ENCODE peak calls at places on chromosomes 4 and X, in seven cellular contexts. Z, Q, N, U, T, D and B are unnamed samples.
A peak's percentile ranks its signal among the peaks of the same experiment; 100 is the strongest.

GRCh38 chr4:164261831-164262230 is 492.1 kb upstream of the SMIM31 start:
- DNase-seq in T (no peak), Q (no peak), N (no peak), U (no peak), D (no peak), Z (no peak), B (no peak)

GRCh38 chr4:7196731-7197130 is 4.4 kb downstream of the SORCS2 start:
- DNase-seq in Z (no peak), Q (no peak), D (peak; percentile 59), U (no peak), N (no peak), T (peak; percentile 52), B (no peak)

GRCh38 chrX:33183366-33183765 is 28.0 kb downstream of the DMD start:
- DNase-seq in Q (peak; percentile 54), N (no peak), T (peak; percentile 23), U (peak; percentile 82), D (no peak), Z (no peak), B (no peak)

GRCh38 chrX:83906921-83907320 is 46.0 kb downstream of the CYLC1 start:
- DNase-seq in D (peak; percentile 35), Q (no peak), N (no peak), U (no peak), Z (no peak), T (no peak), B (no peak)

GRCh38 chr4:182881928-182882327 is 35.3 kb downstream of the DCTD start:
- DNase-seq in U (no peak), Z (no peak), D (no peak), N (no peak), T (no peak), Q (no peak), B (no peak)

GRCh38 chr4:152540293-152540674 is 4.4 kb upstream of the FBXW7 start:
- DNase-seq in Q (no peak), D (no peak), N (no peak), T (no peak), U (no peak), Z (no peak), B (no peak)

GRCh38 chr4:127055349-127055748 is 577.4 kb upstream of the INTU start:
- DNase-seq in U (peak; percentile 70), T (peak; percentile 65), N (peak; percentile 66), Q (peak; percentile 35), Z (peak; percentile 22), D (peak; percentile 31), B (no peak)

GRCh38 chr4:14920759-14921313 is 81.4 kb upstream of the CPEB2 start:
- DNase-seq in Q (no peak), N (no peak), U (no peak), Z (no peak), D (no peak), T (no peak), B (no peak)

GRCh38 chr4:6594826-6595355 is 19.9 kb downstream of the MAN2B2 start:
- DNase-seq in Q (no peak), T (peak; percentile 34), U (peak; percentile 43), D (peak; percentile 25), Z (peak; percentile 41), N (no peak), B (no peak)

GRCh38 chr4:84750260-84750955 is 167.5 kb downstream of the CDS1 start:
- DNase-seq in D (peak; percentile 61), N (no peak), Z (peak; percentile 21), T (peak; percentile 17), U (peak; percentile 65), Q (peak; percentile 73), B (peak; percentile 23)

GRCh38 chr4:134762053-134762452 is 560.5 kb upstream of the PABPC4L start:
- DNase-seq in T (no peak), Q (no peak), N (no peak), Z (no peak), U (no peak), D (no peak), B (no peak)

GRCh38 chr4:93658443-93658842 is 170.1 kb upstream of the ATOH1 start:
- DNase-seq in U (peak; percentile 19), Z (no peak), T (no peak), D (peak; percentile 19), N (no peak), Q (no peak), B (no peak)

GRCh38 chrX:32673193-32673592 is 538.2 kb downstream of the DMD start:
- DNase-seq in U (peak; percentile 7), N (no peak), T (no peak), Z (no peak), D (peak; percentile 2), Q (peak; percentile 5), B (no peak)

GRCh38 chr4:78693777-78694456 is 82.2 kb upstream of the BMP2K start:
- DNase-seq in Q (peak; percentile 28), N (no peak), U (no peak), Z (peak; percentile 54), T (no peak), D (no peak), B (no peak)

GRCh38 chr4:89298160-89298559 is 9.4 kb downstream of the GPRIN3 start:
- DNase-seq in Q (no peak), D (no peak), N (no peak), U (no peak), T (no peak), Z (no peak), B (no peak)

GRCh38 chr4:153248641-153249198 is 44.5 kb downstream of the TRIM2 start:
- DNase-seq in D (no peak), Q (no peak), U (no peak), Z (no peak), N (no peak), T (no peak), B (no peak)

GRCh38 chr4:21716526-21716925 is 232.0 kb downstream of the KCNIP4 start:
- DNase-seq in D (no peak), T (no peak), N (peak; percentile 45), Q (no peak), U (no peak), Z (no peak), B (no peak)

DNA sequence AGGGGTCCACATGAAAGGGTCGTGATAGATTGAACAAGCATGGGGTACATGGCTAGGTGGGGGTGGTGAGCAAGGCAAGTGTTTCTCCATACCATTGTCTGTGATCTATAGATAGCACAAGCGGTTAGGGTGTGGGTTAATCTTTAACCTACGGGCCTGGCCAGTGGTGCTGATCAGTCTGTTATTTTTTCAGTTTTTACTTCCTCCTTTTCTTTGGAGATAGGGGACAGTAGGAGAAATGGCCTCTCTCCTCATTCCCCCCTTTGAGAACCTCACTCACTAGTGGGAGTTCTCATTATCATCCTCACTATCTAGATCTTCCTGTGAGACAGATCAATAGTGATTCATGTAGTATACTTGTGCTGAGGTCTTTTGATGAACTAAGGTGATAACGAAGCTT is 16.2 kb upstream of the GPKOW start:
- DNase-seq in D (no peak), N (no peak), Q (no peak), U (no peak), Z (no peak), T (peak; percentile 8), B (no peak)
- H3K4me3 ChIP-seq in D (no peak overlapping the region), N (no peak overlapping the region), Q (no peak overlapping the region), U (no peak overlapping the region), Z (no peak overlapping the region), T (no peak overlapping the region), B (no peak overlapping the region)

DNA sequence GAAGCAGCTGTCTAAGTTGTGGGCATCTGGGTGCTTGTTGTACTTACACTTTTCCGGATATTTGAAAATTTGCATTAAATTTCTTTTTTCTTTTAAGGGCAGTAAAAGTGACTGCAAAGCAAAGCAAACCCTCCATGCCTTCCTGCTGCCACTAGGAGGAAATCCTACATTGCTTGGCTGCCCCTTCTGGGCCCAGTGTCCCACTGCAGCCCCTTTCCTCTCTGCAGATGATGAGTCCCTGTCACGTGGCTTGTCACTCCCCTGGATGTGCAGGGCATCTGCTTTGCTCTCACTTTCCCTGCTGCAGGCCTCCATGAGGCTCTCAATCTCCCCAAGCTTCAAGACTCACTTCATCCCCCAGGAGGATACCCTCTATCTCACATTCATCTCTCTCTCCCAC is 12.7 kb downstream of the TSR2 start:
- DNase-seq in D (peak; percentile 9), U (peak; percentile 8), Z (no peak), Q (peak; percentile 20), T (no peak), N (no peak), B (no peak)
- TF ChIP-seq CTCF in D (peak; percentile 38), U (peak; percentile 35), Z (peak; percentile 14), Q (peak; percentile 35), T (no peak), N (peak; percentile 34), B (peak; percentile 30)

DNA sequence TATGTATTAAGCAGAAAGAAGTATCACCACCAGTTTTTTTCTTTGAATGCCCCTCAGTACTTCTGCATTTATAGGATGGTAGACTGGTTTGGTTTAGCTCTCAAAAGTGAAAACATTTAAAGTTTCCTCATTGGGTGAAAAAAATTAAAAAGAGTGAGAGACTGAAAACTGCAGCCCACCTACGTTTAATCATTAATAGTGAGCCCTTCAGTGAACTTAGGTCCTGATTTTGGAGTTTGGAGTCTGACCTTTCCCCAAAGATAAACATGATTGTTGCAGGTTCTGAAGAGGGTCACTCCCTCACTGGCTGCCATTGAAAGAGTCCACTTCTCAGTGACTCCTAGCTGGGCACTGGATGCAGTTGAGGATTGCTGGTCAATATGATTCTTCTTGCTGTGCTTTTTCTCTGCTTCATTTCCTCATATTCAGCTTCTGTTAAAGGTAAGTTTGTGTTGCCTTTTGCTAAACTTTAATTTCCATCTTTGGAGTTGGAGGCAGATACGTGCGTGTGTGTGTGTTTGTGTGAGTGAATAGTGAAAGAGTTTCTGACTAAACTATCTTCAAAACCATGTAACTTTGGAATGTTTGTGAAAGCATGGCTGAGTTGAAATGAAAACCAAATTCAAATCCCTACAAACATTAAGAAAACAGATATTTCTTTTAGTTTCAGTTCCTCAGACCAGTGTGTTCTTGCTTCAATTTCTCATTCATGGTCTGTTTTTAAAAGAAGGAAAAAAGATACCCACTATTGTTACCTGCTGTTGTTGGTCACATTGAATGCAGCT is at the start of gene MTTP:
- DNase-seq in T (no peak), U (no peak), D (no peak), Q (no peak), N (no peak), Z (no peak), B (no peak)
- H3K4me3 ChIP-seq in T (no peak within 1 kb of the TSS), U (no peak within 1 kb of the TSS), D (no peak within 1 kb of the TSS), Q (no peak within 1 kb of the TSS), N (no peak within 1 kb of the TSS), Z (no peak within 1 kb of the TSS), B (no peak within 1 kb of the TSS)

DNA sequence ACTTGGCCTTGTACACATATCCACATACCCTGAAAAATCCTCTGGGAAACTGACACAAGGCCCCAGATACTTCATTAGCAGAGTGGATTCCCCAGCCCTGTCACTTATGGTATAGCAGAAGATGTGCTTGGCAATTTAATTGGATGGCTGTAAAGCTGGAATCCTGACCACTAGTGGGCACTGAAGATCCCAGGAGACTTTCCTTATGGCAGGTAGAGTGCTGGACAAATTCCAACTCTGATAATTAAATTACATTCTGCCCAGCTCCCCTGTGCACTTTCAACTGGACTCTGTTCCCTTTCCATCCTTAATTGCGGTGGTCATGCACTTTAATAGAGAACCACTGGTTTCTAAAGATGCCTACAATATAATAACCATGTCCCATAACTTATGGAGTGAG is 119.8 kb downstream of the DCK start:
- DNase-seq in T (no peak), Z (no peak), N (no peak), U (no peak), Q (no peak), D (peak; percentile 66), B (no peak)
- TF ChIP-seq CTCF in T (peak; percentile 42), Z (no peak), N (peak; percentile 53), U (peak; percentile 3), Q (peak; percentile 10), D (peak; percentile 75), B (no peak)